ENCODE peak calls at places on chromosomes 4 and X, in ten cellular contexts. Z, K, A, I, X, S, R, O, B and M are unnamed samples.
A peak's percentile ranks its signal among the peaks of the same experiment; 100 is the strongest.

GRCh38 chrX:12657881-12658280 is 133.3 kb upstream of the PRPS2 start:
- DNase-seq in Z (no peak), K (peak; percentile 5), A (no peak), I (no peak), X (no peak), S (no peak), R (no peak), O (no peak), B (no peak), M (no peak)

GRCh38 chrX:82362990-82363389 is 1145.1 kb upstream of the POU3F4 start:
- DNase-seq in Z (no peak), K (no peak), A (no peak), I (no peak), X (no peak), S (no peak), R (no peak), O (no peak), B (no peak), M (no peak)

GRCh38 chrX:31800219-31800618 is 728.4 kb upstream of the FTHL17 start:
- DNase-seq in Z (no peak), K (no peak), A (no peak), I (no peak), X (no peak), S (no peak), R (no peak), O (no peak), B (no peak), M (no peak)

GRCh38 chr4:85744950-85745349 is 270.0 kb downstream of the ARHGAP24 start:
- DNase-seq in Z (no peak), K (no peak), A (no peak), I (no peak), X (no peak), S (no peak), R (no peak), O (no peak), B (no peak), M (peak; percentile 40)

GRCh38 chr4:102625232-102625930 is 124.2 kb downstream of the NFKB1 start:
- DNase-seq in Z (no peak), K (peak; percentile 68), A (no peak), I (peak; percentile 42), X (peak; percentile 49), S (no peak), R (no peak), O (peak; percentile 50), B (peak; percentile 23), M (peak; percentile 65)

GRCh38 chrX:109830704-109831206 is 97.7 kb upstream of the ACSL4 start:
- DNase-seq in Z (no peak), K (peak; percentile 20), A (no peak), I (peak; percentile 43), X (no peak), S (no peak), R (no peak), O (peak; percentile 77), B (peak; percentile 10), M (peak; percentile 76)

GRCh38 chr4:111905511-111905910 is 239.7 kb upstream of the FAM241A start:
- DNase-seq in Z (no peak), K (no peak), A (no peak), I (no peak), X (no peak), S (no peak), R (no peak), O (no peak), B (no peak), M (no peak)

GRCh38 chrX:138871739-138872138 is 160.2 kb upstream of the FGF13 start:
- DNase-seq in Z (no peak), K (no peak), A (no peak), I (no peak), X (no peak), S (no peak), R (no peak), O (no peak), B (no peak), M (no peak)

GRCh38 chrX:153460826-153461225 is 9.6 kb downstream of the HAUS7 start:
- DNase-seq in Z (no peak), K (peak; percentile 69), A (no peak), I (no peak), X (peak; percentile 46), S (no peak), R (no peak), O (peak; percentile 47), B (peak; percentile 47), M (peak; percentile 48)

GRCh38 chrX:29903365-29903764 is 312.0 kb upstream of the MAGEB2 start:
- DNase-seq in Z (no peak), K (no peak), A (no peak), I (no peak), X (no peak), S (no peak), R (no peak), O (peak; percentile 34), B (peak; percentile 9), M (peak; percentile 6)

GRCh38 chrX:118240359-118240758 is 105.5 kb upstream of the WDR44 start:
- DNase-seq in Z (no peak), K (no peak), A (no peak), I (no peak), X (no peak), S (no peak), R (no peak), O (no peak), B (peak; percentile 6), M (peak; percentile 65)

GRCh38 chr4:3074846-3075651 is 568 bp downstream of the HTT start:
- DNase-seq in Z (no peak), K (peak; percentile 63), A (peak; percentile 72), I (peak; percentile 37), X (peak; percentile 66), S (no peak), R (no peak), O (no peak), B (peak; percentile 85), M (peak; percentile 52)

GRCh38 chrX:19350831-19351447 is 7.2 kb downstream of the PDHA1 start:
- DNase-seq in Z (no peak), K (peak; percentile 55), A (no peak), I (no peak), X (no peak), S (no peak), R (no peak), O (no peak), B (no peak), M (no peak)

GRCh38 chr4:75137302-75137701 is 204.4 kb downstream of the PARM1 start:
- DNase-seq in Z (no peak), K (no peak), A (no peak), I (no peak), X (no peak), S (no peak), R (no peak), O (no peak), B (no peak), M (no peak)

GRCh38 chr4:179695175-179695574 is 2252.9 kb upstream of the AGA start:
- DNase-seq in Z (no peak), K (no peak), A (no peak), I (peak; percentile 0), X (no peak), S (no peak), R (no peak), O (peak; percentile 13), B (no peak), M (peak; percentile 65)

GRCh38 chr4:171433674-171434073 is 379.5 kb upstream of the GALNTL6 start:
- DNase-seq in Z (no peak), K (no peak), A (no peak), I (no peak), X (no peak), S (no peak), R (no peak), O (no peak), B (no peak), M (no peak)
- TF ChIP-seq CTCF in Z (no peak), K (no peak), A (no peak), I (no peak), X (no peak), S (no peak), R (no peak), O (no peak), B (no peak), M (no peak)

GRCh38 chr4:1041147-1041935 is 29.9 kb downstream of the FGFRL1 start:
- DNase-seq in Z (no peak), K (no peak), A (no peak), I (no peak), X (no peak), S (no peak), R (no peak), O (peak; percentile 91), B (peak; percentile 37), M (peak; percentile 61)
- TF ChIP-seq CTCF in Z (no peak), K (no peak), A (no peak), I (no peak), X (no peak), S (no peak), R (no peak), O (no peak), B (no peak), M (no peak)

GRCh38 chr4:152784490-152785195 is 4.9 kb downstream of the ARFIP1 start:
- DNase-seq in Z (no peak), K (no peak), A (no peak), I (peak; percentile 59), X (no peak), S (no peak), R (no peak), O (peak; percentile 71), B (no peak), M (peak; percentile 87)
- TF ChIP-seq CTCF in Z (no peak), K (peak; percentile 16), A (no peak), I (no peak), X (no peak), S (no peak), R (no peak), O (peak; percentile 31), B (no peak), M (peak; percentile 36)

GRCh38 chr4:184722798-184723197 is 11.1 kb downstream of the CENPU start:
- DNase-seq in Z (no peak), K (no peak), A (no peak), I (no peak), X (no peak), S (no peak), R (no peak), O (no peak), B (no peak), M (no peak)
- TF ChIP-seq CTCF in Z (no peak), K (no peak), A (no peak), I (no peak), X (no peak), S (no peak), R (no peak), O (no peak), B (no peak), M (no peak)